ENCODE peak calls at places on chromosome 1, in nine cellular contexts. N is CD8-positive, alpha-beta T cell; E is left lung; P is bronchial epithelial cell; W is brain microvascular endothelial cell; R is neural progenitor cell; S is left ventricle myocardium inferior; G is spleen; F is fibroblast of lung. M is an unnamed sample. For H3K27me3, the result is how much of the 10 kb centered on the place peaks cover.

GRCh38 chr1:218823291-218823900 is 350.3 kb upstream of the LYPLAL1 start:
- DNase-seq in N (no peak), E (no peak), P (peak), W (peak), R (no peak), S (no peak), G (no peak), F (peak), M (peak)

GRCh38 chr1:193471981-193472380 is 285.6 kb upstream of the B3GALT2 start:
- DNase-seq in N (no peak), E (no peak), P (no peak), W (peak), R (no peak), S (no peak), G (no peak), F (no peak), M (no peak)

GRCh38 chr1:236800623-236801022 is 5.5 kb downstream of the MTR start:
- DNase-seq in N (no peak), E (no peak), P (no peak), W (no peak), R (no peak), S (no peak), G (no peak), F (no peak), M (no peak)

GRCh38 chr1:56644064-56644940 is 812 bp upstream of the PRKAA2 start:
- DNase-seq in N (no peak), E (peak), P (peak), W (peak), R (peak), S (no peak), G (no peak), F (peak), M (no peak)

GRCh38 chr1:114156538-114157274 is 3.0 kb upstream of the SYT6 start:
- DNase-seq in N (no peak), E (no peak), P (no peak), W (no peak), R (peak), S (no peak), G (no peak), F (no peak), M (no peak)

GRCh38 chr1:113390871-113391642 is 742 bp downstream of the MAGI3 start:
- DNase-seq in N (peak), E (peak), P (no peak), W (no peak), R (peak), S (peak), G (peak), F (peak), M (no peak)

GRCh38 chr1:31642366-31642765 is 2.3 kb downstream of the PEF1 start:
- DNase-seq in N (no peak), E (no peak), P (no peak), W (no peak), R (no peak), S (no peak), G (no peak), F (no peak), M (no peak)

GRCh38 chr1:39205102-39205780 is 746 bp downstream of the MACF1 start:
- DNase-seq in N (peak), E (no peak), P (peak), W (peak), R (no peak), S (peak), G (peak), F (peak), M (peak)

GRCh38 chr1:43533615-43534014 is 2.9 kb downstream of the PTPRF start:
- DNase-seq in N (no peak), E (peak), P (no peak), W (no peak), R (no peak), S (no peak), G (no peak), F (no peak), M (no peak)

GRCh38 chr1:206041640-206042039 is 11.3 kb upstream of the RHEX start:
- DNase-seq in N (no peak), E (no peak), P (peak), W (no peak), R (peak), S (no peak), G (peak), F (no peak), M (no peak)

GRCh38 chr1:21801100-21801499 is 11.0 kb upstream of the LDLRAD2 start:
- DNase-seq in N (no peak), E (no peak), P (peak), W (peak), R (no peak), S (no peak), G (no peak), F (no peak), M (no peak)

GRCh38 chr1:21344750-21345443 is 54.6 kb upstream of the ECE1 start:
- DNase-seq in N (no peak), E (peak), P (no peak), W (no peak), R (peak), S (no peak), G (peak), F (no peak), M (no peak)

GRCh38 chr1:58931024-58931423 is 147.2 kb upstream of the JUN start:
- DNase-seq in N (no peak), E (no peak), P (no peak), W (no peak), R (no peak), S (no peak), G (no peak), F (no peak), M (no peak)

GRCh38 chr1:166700696-166701095 is 138.6 kb upstream of the POGK start:
- DNase-seq in N (no peak), E (no peak), P (no peak), W (no peak), R (no peak), S (no peak), G (no peak), F (no peak), M (no peak)

GRCh38 chr1:26811708-26812107 is 14.8 kb upstream of the ZDHHC18 start:
- DNase-seq in N (no peak), E (no peak), P (no peak), W (no peak), R (no peak), S (no peak), G (no peak), F (no peak), M (no peak)

GRCh38 chr1:184555665-184556641 is 169.1 kb downstream of the C1orf21 start:
- DNase-seq in N (no peak), E (no peak), P (peak), W (no peak), R (no peak), S (no peak), G (no peak), F (no peak), M (no peak)

GRCh38 chr1:27879374-27880082 is 7.2 kb downstream of the THEMIS2 start:
- DNase-seq in N (no peak), E (peak), P (no peak), W (no peak), R (no peak), S (no peak), G (peak), F (no peak), M (no peak)

GRCh38 chr1:53325326-53326087 is 2.4 kb downstream of the LRP8 start:
- DNase-seq in N (no peak), E (no peak), P (no peak), W (no peak), R (no peak), S (no peak), G (peak), F (no peak), M (no peak)

GRCh38 chr1:54331091-54331772 is 75.0 kb downstream of the SSBP3 start:
- DNase-seq in N (no peak), E (no peak), P (no peak), W (no peak), R (peak), S (no peak), G (no peak), F (peak), M (peak)

GRCh38 chr1:53663525-53664300 is 75.3 kb downstream of the GLIS1 start:
- DNase-seq in N (no peak), E (no peak), P (no peak), W (no peak), R (no peak), S (no peak), G (peak), F (no peak), M (no peak)

GRCh38 chr1:204450461-204451257 is 39.0 kb upstream of the PPP1R15B start:
- DNase-seq in N (no peak), E (no peak), P (peak), W (no peak), R (peak), S (peak), G (peak), F (no peak), M (no peak)

GRCh38 chr1:109687641-109688499 is at the start of gene GSTM1:
- DNase-seq in N (peak), E (peak), P (peak), W (peak), R (peak), S (no peak), G (peak), F (peak), M (no peak)

GRCh38 chr1:21090460-21090859 is 86.2 kb downstream of the EIF4G3 start:
- DNase-seq in N (no peak), E (no peak), P (no peak), W (no peak), R (no peak), S (no peak), G (no peak), F (peak), M (no peak)

GRCh38 chr1:189429610-189430009 is 1048.1 kb downstream of the BRINP3 start:
- DNase-seq in N (no peak), E (no peak), P (peak), W (no peak), R (peak), S (no peak), G (no peak), F (peak), M (no peak)

GRCh38 chr1:193677874-193678273 is 491.5 kb upstream of the B3GALT2 start:
- DNase-seq in N (no peak), E (no peak), P (no peak), W (no peak), R (no peak), S (no peak), G (no peak), F (no peak), M (no peak)

GRCh38 chr1:8661185-8662110 is 156.0 kb downstream of the RERE start:
- DNase-seq in N (peak), E (no peak), P (peak), W (peak), R (no peak), S (no peak), G (no peak), F (peak), M (peak)

GRCh38 chr1:203177471-203178039 is 1.9 kb upstream of the MYBPH start:
- DNase-seq in N (no peak), E (no peak), P (peak), W (peak), R (peak), S (no peak), G (peak), F (no peak), M (no peak)

GRCh38 chr1:96538001-96538649 is 183.5 kb upstream of the PTBP2 start:
- DNase-seq in N (no peak), E (no peak), P (no peak), W (peak), R (no peak), S (no peak), G (no peak), F (peak), M (no peak)

GRCh38 chr1:108050134-108050533 is 85.2 kb upstream of the VAV3 start:
- DNase-seq in N (no peak), E (no peak), P (peak), W (no peak), R (no peak), S (peak), G (peak), F (no peak), M (no peak)

GRCh38 chr1:110305875-110306420 is 33.2 kb upstream of the RBM15 start:
- DNase-seq in N (no peak), E (no peak), P (no peak), W (no peak), R (no peak), S (no peak), G (no peak), F (no peak), M (no peak)

GRCh38 chr1:116755036-116755435 is 806 bp downstream of the CD2 start:
- DNase-seq in N (no peak), E (no peak), P (no peak), W (no peak), R (no peak), S (no peak), G (no peak), F (no peak), M (no peak)

GRCh38 chr1:156148236-156148635 is 5.1 kb upstream of the SEMA4A start:
- DNase-seq in N (no peak), E (no peak), P (no peak), W (no peak), R (no peak), S (no peak), G (peak), F (no peak), M (no peak)

GRCh38 chr1:247681288-247681897 is 1.9 kb upstream of the OR13G1 start:
- DNase-seq in N (peak), E (no peak), P (peak), W (peak), R (peak), S (no peak), G (no peak), F (peak), M (no peak)

GRCh38 chr1:111318483-111319000 is 27.9 kb downstream of the CHIA start:
- DNase-seq in N (no peak), E (no peak), P (no peak), W (no peak), R (no peak), S (no peak), G (no peak), F (no peak), M (no peak)

GRCh38 chr1:31396633-31397351 is 16.2 kb upstream of the SERINC2 start:
- DNase-seq in N (no peak), E (no peak), P (peak), W (peak), R (peak), S (no peak), G (no peak), F (peak), M (peak)

GRCh38 chr1:23793861-23794731 is 3.2 kb downstream of the LYPLA2 start:
- DNase-seq in N (no peak), E (peak), P (no peak), W (no peak), R (no peak), S (no peak), G (peak), F (no peak), M (no peak)

GRCh38 chr1:24914226-24915069 is 15.6 kb downstream of the RUNX3 start:
- DNase-seq in N (peak), E (peak), P (no peak), W (peak), R (no peak), S (no peak), G (no peak), F (peak), M (no peak)

GRCh38 chr1:24236170-24237045 is 49.3 kb upstream of the IFNLR1 start:
- DNase-seq in N (no peak), E (no peak), P (peak), W (no peak), R (no peak), S (no peak), G (no peak), F (peak), M (peak)

GRCh38 chr1:245603311-245603865 is 448.6 kb downstream of the KIF26B start:
- DNase-seq in N (no peak), E (no peak), P (no peak), W (no peak), R (no peak), S (no peak), G (no peak), F (peak), M (no peak)

GRCh38 chr1:245609354-245609753 is 454.6 kb downstream of the KIF26B start:
- DNase-seq in N (no peak), E (no peak), P (no peak), W (no peak), R (no peak), S (no peak), G (no peak), F (no peak), M (no peak)

GRCh38 chr1:245605480-245606156 is 450.8 kb downstream of the KIF26B start:
- DNase-seq in N (no peak), E (peak), P (peak), W (peak), R (no peak), S (no peak), G (no peak), F (peak), M (peak)

GRCh38 chr1:245604979-245605378 is 450.2 kb downstream of the KIF26B start:
- DNase-seq in N (no peak), E (no peak), P (peak), W (no peak), R (no peak), S (no peak), G (no peak), F (peak), M (no peak)

GRCh38 chr1:245606157-245606725 is 451.5 kb downstream of the KIF26B start:
- DNase-seq in N (no peak), E (no peak), P (no peak), W (no peak), R (no peak), S (no peak), G (no peak), F (no peak), M (no peak)
- H3K27me3 ChIP-seq in N (under half), E (under half), P (under half), W (under half), R (under half), S (under half), G (under half), F (under half), M (under half)

GRCh38 chr1:235557495-235557894 is 53.2 kb upstream of the B3GALNT2 start:
- DNase-seq in N (no peak), E (no peak), P (no peak), W (no peak), R (peak), S (no peak), G (no peak), F (no peak), M (no peak)
- TF ChIP-seq CTCF in N (no peak), E (no peak), P (no peak), W (peak), R (peak), S (no peak), G (no peak), F (no peak), M (no peak)

GRCh38 chr1:2377751-2378440 is 13.5 kb downstream of the MORN1 start:
- DNase-seq in N (no peak), E (peak), P (no peak), W (no peak), R (no peak), S (no peak), G (peak), F (no peak), M (no peak)

GRCh38 chr1:2380816-2381591 is 10.3 kb downstream of the MORN1 start:
- DNase-seq in N (no peak), E (peak), P (no peak), W (no peak), R (no peak), S (no peak), G (peak), F (no peak), M (no peak)

GRCh38 chr1:2378441-2378851 is 12.9 kb downstream of the MORN1 start:
- DNase-seq in N (no peak), E (peak), P (no peak), W (no peak), R (no peak), S (no peak), G (peak), F (no peak), M (no peak)

GRCh38 chr1:2378956-2379732 is 12.2 kb downstream of the MORN1 start:
- DNase-seq in N (no peak), E (peak), P (no peak), W (no peak), R (no peak), S (no peak), G (peak), F (no peak), M (no peak)

GRCh38 chr1:2379733-2380404 is 11.5 kb downstream of the MORN1 start:
- DNase-seq in N (no peak), E (peak), P (no peak), W (no peak), R (no peak), S (no peak), G (peak), F (no peak), M (no peak)
- H3K27me3 ChIP-seq in N (under half), E (under half), P (under half), W (under half), R (under half), S (under half), G (under half), F (under half), M (under half)

DNA sequence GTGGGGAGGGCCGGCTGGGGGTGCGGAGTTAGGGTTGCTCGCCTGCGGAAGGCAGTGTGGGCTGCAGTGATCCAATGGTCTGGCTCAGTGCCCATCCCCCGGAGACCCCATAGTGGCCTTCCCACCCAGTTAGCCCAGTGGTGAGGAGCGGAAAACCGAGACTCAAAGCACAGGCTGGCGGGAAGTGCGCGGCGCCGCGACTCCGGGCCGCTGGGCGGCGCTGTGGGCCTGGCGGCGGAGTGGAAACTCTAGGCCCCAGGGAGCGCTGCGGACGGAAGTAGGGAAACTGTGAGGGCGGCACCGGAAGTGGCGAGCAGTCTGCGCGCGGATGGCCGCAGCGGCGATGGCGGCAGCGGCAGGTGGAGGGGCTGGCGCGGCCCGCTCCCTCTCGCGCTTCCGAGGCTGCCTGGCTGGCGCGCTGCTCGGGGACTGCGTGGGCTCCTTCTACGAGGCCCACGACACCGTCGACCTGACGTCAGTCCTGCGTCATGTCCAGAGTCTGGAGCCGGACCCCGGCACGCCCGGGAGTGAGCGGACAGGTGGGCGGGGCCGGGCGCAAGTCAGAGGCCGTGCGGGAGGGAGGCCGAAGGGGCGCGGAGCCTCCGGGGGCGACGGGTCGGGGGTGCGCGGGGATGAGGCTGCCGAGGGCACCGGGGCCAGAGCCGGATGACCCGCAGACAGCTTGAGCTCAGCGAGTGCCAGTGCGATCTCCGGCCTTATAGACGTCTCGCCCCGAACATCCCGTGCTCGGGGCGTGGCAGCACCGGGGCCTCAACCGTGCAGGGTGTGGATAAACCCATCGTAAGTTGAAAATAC is at the start of gene ADPRS:
- DNase-seq in N (peak), E (peak), P (peak), W (peak), R (peak), S (peak), G (peak), F (peak), M (no peak)
- TF ChIP-seq CTCF in N (peak), E (peak), P (peak), W (peak), R (peak), S (peak), G (peak), F (peak), M (peak)

GRCh38 chr1:155079210-155079486 is 511 bp downstream of the EFNA3 start:
- DNase-seq in N (no peak), E (no peak), P (no peak), W (no peak), R (no peak), S (no peak), G (no peak), F (no peak), M (no peak)
- H3K27me3 ChIP-seq in N (under half), E (half or more), P (under half), W (under half), R (half or more), S (half or more), G (under half), F (half or more), M (under half)

DNA sequence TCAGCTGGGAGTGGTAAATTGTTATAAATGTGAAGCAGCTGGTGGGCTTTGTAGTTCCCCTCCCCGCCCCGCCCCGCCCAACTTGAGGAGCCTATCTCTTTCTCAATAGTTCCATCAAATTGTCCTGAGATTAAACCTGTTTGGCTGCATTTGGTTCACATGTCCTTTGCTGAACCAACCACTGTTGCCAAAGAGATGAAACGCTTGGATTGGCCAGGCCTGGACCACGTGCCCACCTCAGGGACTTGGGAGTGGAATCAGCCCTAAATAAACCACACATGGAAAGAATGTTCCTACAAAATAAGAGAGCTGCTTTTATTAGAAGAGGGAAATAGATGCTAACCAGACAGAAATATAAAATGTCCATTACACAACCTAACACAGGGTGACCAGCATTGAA is 424.9 kb upstream of the KAZN start:
- DNase-seq in N (no peak), E (no peak), P (no peak), W (no peak), R (no peak), S (no peak), G (no peak), F (no peak), M (no peak)
- TF ChIP-seq CTCF in N (no peak), E (no peak), P (no peak), W (no peak), R (no peak), S (no peak), G (no peak), F (no peak), M (no peak)

GRCh38 chr1:214568328-214568727 is 16.9 kb upstream of the PTPN14 start:
- DNase-seq in N (no peak), E (no peak), P (no peak), W (no peak), R (no peak), S (no peak), G (no peak), F (peak), M (no peak)
- H3K27me3 ChIP-seq in N (under half), E (under half), P (under half), W (under half), R (under half), S (under half), G (under half), F (under half), M (under half)